ENCODE peak calls at places on chromosomes 1 and 21, in five cellular contexts. A is SK-N-SH, O is HCT116, X is HepG2, U is GM12878. C is an unnamed sample.

GRCh38 chr1:177170756-177171535 is at the start of gene BRINP2:
- DNase-seq in A (peak), O (no peak), X (no peak), U (no peak), C (peak)

GRCh38 chr1:1511533-1512285 is at the start of gene ATAD3A:
- DNase-seq in A (peak), O (peak), X (peak), U (peak), C (peak)

GRCh38 chr1:223645903-223646302 is 19.6 kb downstream of the CAPN8 start:
- DNase-seq in A (no peak), O (no peak), X (no peak), U (no peak), C (no peak)

GRCh38 chr1:219177363-219177762 is 3.7 kb downstream of the LYPLAL1 start:
- DNase-seq in A (no peak), O (no peak), X (no peak), U (no peak), C (no peak)

GRCh38 chr1:73593379-73593778 is 604.6 kb downstream of the LRRIQ3 start:
- DNase-seq in A (no peak), O (no peak), X (no peak), U (no peak), C (no peak)

GRCh38 chr1:115725600-115725999 is 42.9 kb downstream of the CASQ2 start:
- DNase-seq in A (no peak), O (no peak), X (no peak), U (no peak), C (no peak)

GRCh38 chr1:23209765-23210164 is 7.5 kb downstream of the HTR1D start:
- DNase-seq in A (no peak), O (no peak), X (no peak), U (no peak), C (no peak)

GRCh38 chr1:10784998-10785854 is 11.2 kb downstream of the CASZ1 start:
- DNase-seq in A (no peak), O (no peak), X (no peak), U (no peak), C (no peak)

GRCh38 chr1:54538538-54538937 is 9.5 kb upstream of the ACOT11 start:
- DNase-seq in A (no peak), O (no peak), X (peak), U (no peak), C (no peak)

GRCh38 chr21:37829447-37829846 is 86.8 kb downstream of the KCNJ6 start:
- DNase-seq in A (no peak), O (no peak), X (peak), U (no peak), C (no peak)

GRCh38 chr1:216379441-216379840 is 43.8 kb downstream of the USH2A start:
- DNase-seq in A (no peak), O (no peak), X (no peak), U (no peak), C (no peak)

GRCh38 chr1:30376054-30376453 is 347.3 kb downstream of the MATN1 start:
- DNase-seq in A (no peak), O (no peak), X (no peak), U (no peak), C (no peak)

GRCh38 chr1:37998913-37999433 is 6.3 kb downstream of the FHL3 start:
- DNase-seq in A (no peak), O (no peak), X (no peak), U (no peak), C (no peak)

GRCh38 chr1:20139776-20140612 is 871 bp downstream of the PLA2G2F start:
- DNase-seq in A (no peak), O (no peak), X (no peak), U (no peak), C (no peak)

GRCh38 chr1:227357229-227358078 is 39.2 kb upstream of the CDC42BPA start:
- DNase-seq in A (no peak), O (peak), X (peak), U (no peak), C (peak)

GRCh38 chr1:50705699-50706098 is 254.4 kb downstream of the FAF1 start:
- DNase-seq in A (no peak), O (no peak), X (no peak), U (no peak), C (no peak)

GRCh38 chr1:90725961-90726715 is 9.0 kb upstream of the BARHL2 start:
- DNase-seq in A (no peak), O (no peak), X (no peak), U (no peak), C (no peak)

GRCh38 chr1:150692720-150693119 is 4.2 kb downstream of the GOLPH3L start:
- DNase-seq in A (no peak), O (no peak), X (no peak), U (no peak), C (no peak)

GRCh38 chr1:40372658-40373322 is 737 bp upstream of the SMAP2 start:
- DNase-seq in A (no peak), O (no peak), X (no peak), U (no peak), C (peak)
- TF ChIP-seq ZBTB33 in A (no peak), O (no peak), X (no peak), U (no peak), C (no peak)

DNA sequence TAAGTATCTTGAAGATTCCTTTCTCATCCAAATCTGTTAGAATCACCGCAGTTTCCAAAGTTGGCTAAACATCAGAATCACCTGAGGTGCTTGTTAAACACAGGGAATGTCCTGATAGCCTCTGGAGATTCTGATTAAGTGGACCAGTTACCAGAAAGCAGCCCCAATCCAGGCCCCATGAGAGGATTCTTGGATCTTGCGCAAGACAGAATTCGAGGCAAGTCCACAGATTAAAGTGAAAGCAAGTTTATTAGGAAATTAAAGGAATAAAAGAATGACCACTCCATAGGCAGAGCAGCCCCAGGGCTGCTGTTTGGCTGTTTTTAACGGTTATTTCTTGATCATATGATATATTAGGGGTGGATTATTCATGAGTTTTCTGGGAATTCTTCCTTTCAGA is 176.1 kb downstream of the ROR1 start:
- DNase-seq in A (no peak), O (no peak), X (no peak), U (no peak), C (no peak)
- TF ChIP-seq ZBTB33 in A (no peak), O (no peak), X (no peak), U (no peak), C (no peak)

DNA sequence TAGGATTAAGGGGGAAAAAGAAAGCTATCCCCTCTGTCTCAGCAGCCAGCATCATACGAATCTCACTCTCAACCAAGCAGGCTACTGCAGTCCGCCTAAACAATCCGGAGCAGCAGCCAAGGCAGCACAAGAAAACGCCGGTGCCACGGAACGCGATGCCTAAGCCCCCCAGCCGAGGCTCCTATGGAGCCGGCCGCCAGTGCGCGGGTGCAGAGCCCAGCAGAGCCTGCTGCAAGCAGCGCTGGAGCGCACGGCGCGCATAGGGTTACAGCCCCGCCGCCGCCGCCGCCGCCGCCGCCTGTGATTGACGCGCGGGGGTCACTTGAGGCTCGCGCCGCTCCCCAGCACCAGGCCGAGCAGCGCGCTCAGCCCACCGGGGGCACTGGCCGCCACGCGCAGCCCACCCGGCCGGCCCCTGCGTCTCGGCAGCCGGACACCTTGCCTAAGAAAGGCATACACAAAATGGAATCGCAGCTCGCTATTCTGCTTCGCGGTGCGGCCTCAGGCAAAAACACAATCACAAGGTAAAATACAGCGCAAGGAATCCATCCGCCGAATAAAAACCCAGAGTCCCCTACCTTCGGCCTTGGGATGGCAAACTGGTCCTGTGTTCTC is 780 bp downstream of the HIVEP3 start:
- DNase-seq in A (peak), O (no peak), X (no peak), U (no peak), C (no peak)
- TF ChIP-seq ZBTB33 in A (no peak), O (no peak), X (no peak), U (no peak), C (no peak)

GRCh38 chr21:29721242-29721641 is 218.6 kb downstream of the GRIK1 start:
- DNase-seq in A (no peak), O (no peak), X (no peak), U (no peak), C (no peak)

GRCh38 chr21:29716753-29717152 is 223.0 kb downstream of the GRIK1 start:
- DNase-seq in A (no peak), O (no peak), X (no peak), U (no peak), C (no peak)

GRCh38 chr21:29719561-29719960 is 220.2 kb downstream of the GRIK1 start:
- DNase-seq in A (peak), O (no peak), X (no peak), U (no peak), C (no peak)

GRCh38 chr21:29717659-29718058 is 222.1 kb downstream of the GRIK1 start:
- DNase-seq in A (no peak), O (no peak), X (no peak), U (no peak), C (no peak)

GRCh38 chr21:29718081-29718815 is 221.5 kb downstream of the GRIK1 start:
- DNase-seq in A (no peak), O (no peak), X (no peak), U (no peak), C (no peak)
- TF ChIP-seq ZBTB33 in A (no peak), O (no peak), X (no peak), U (no peak), C (no peak)

GRCh38 chr1:158022554-158023278 is 29.3 kb downstream of the KIRREL1 start:
- DNase-seq in A (no peak), O (no peak), X (no peak), U (no peak), C (no peak)
- TF ChIP-seq ZBTB33 in A (no peak), O (no peak), X (no peak), U (no peak), C (no peak)

GRCh38 chr21:45451771-45452182 is 46.8 kb downstream of the COL18A1 start:
- DNase-seq in A (no peak), O (no peak), X (no peak), U (no peak), C (no peak)
- TF ChIP-seq ZBTB33 in A (no peak), O (no peak), X (no peak), U (no peak), C (no peak)

GRCh38 chr1:32825181-32825580 is 7.7 kb downstream of the S100PBP start:
- DNase-seq in A (no peak), O (no peak), X (no peak), U (no peak), C (no peak)
- TF ChIP-seq ZBTB33 in A (no peak), O (no peak), X (no peak), U (no peak), C (no peak)